ENCODE peak calls at places on chromosomes 16 and 17, in eight cellular contexts. U is pancreas, J is foreskin fibroblast, D is cardiac muscle cell, O is neural crest cell, Z is mammary epithelial cell, K is fibroblast of mammary gland, X is progenitor cell of endocrine pancreas. Y is an unnamed sample.

GRCh38 chr17:6388416-6388815 is 46.5 kb downstream of the AIPL1 start:
- DNase-seq in U (no peak), J (no peak), D (no peak), O (no peak), Z (no peak), K (no peak), X (no peak), Y (no peak)

GRCh38 chr17:79954281-79955166 is 81.1 kb downstream of the TBC1D16 start:
- DNase-seq in U (peak; percentile 58), J (no peak), D (no peak), O (no peak), Z (no peak), K (no peak), X (no peak), Y (no peak)

GRCh38 chr17:72404872-72405271 is 284.1 kb downstream of the SOX9 start:
- DNase-seq in U (no peak), J (peak; percentile 82), D (peak; percentile 56), O (no peak), Z (no peak), K (peak; percentile 72), X (no peak), Y (no peak)

GRCh38 chr16:91484-91883 is 13.5 kb downstream of the MPG start:
- DNase-seq in U (no peak), J (peak; percentile 60), D (peak; percentile 45), O (no peak), Z (no peak), K (peak; percentile 38), X (no peak), Y (no peak)

GRCh38 chr16:29820271-29820701 is at the start of gene MVP:
- DNase-seq in U (peak; percentile 87), J (peak; percentile 77), D (peak; percentile 74), O (no peak), Z (peak; percentile 66), K (peak; percentile 77), X (no peak), Y (peak; percentile 27)

GRCh38 chr17:78379134-78379497 is 667 bp downstream of the PGS1 start:
- DNase-seq in U (no peak), J (peak; percentile 74), D (peak; percentile 83), O (no peak), Z (peak; percentile 84), K (peak; percentile 92), X (no peak), Y (no peak)

GRCh38 chr17:56674401-56674925 is 81.0 kb downstream of the NOG start:
- DNase-seq in U (no peak), J (no peak), D (no peak), O (no peak), Z (peak; percentile 19), K (no peak), X (no peak), Y (no peak)

GRCh38 chr17:2710804-2711607 is 558 bp downstream of the CLUH start:
- DNase-seq in U (peak; percentile 84), J (no peak), D (no peak), O (no peak), Z (peak; percentile 27), K (no peak), X (no peak), Y (peak; percentile 54)

GRCh38 chr17:72984145-72984924 is 108.2 kb downstream of the SLC39A11 start:
- DNase-seq in U (no peak), J (peak; percentile 69), D (peak; percentile 86), O (no peak), Z (peak; percentile 73), K (peak; percentile 84), X (no peak), Y (no peak)

GRCh38 chr17:4986951-4987766 is at the start of gene CAMTA2:
- DNase-seq in U (peak; percentile 95), J (peak; percentile 71), D (peak; percentile 79), O (peak; percentile 70), Z (peak; percentile 50), K (peak; percentile 59), X (peak; percentile 81), Y (peak; percentile 90)

GRCh38 chr16:25045696-25046381 is 30.7 kb upstream of the ARHGAP17 start:
- DNase-seq in U (no peak), J (peak; percentile 64), D (peak; percentile 32), O (no peak), Z (peak; percentile 53), K (peak; percentile 90), X (no peak), Y (no peak)

GRCh38 chr16:29767062-29767461 is 11.0 kb upstream of the ZG16 start:
- DNase-seq in U (no peak), J (no peak), D (no peak), O (no peak), Z (no peak), K (no peak), X (no peak), Y (no peak)

GRCh38 chr17:3754458-3755334 is 31.0 kb downstream of the HASPIN start:
- DNase-seq in U (peak; percentile 100), J (no peak), D (no peak), O (peak; percentile 25), Z (peak; percentile 96), K (peak; percentile 25), X (peak; percentile 99), Y (peak; percentile 88)

GRCh38 chr16:11181889-11182279 is 74.1 kb downstream of the SOCS1 start:
- DNase-seq in U (no peak), J (no peak), D (no peak), O (no peak), Z (peak; percentile 44), K (peak; percentile 18), X (no peak), Y (no peak)

GRCh38 chr16:50326835-50327465 is 41.8 kb downstream of the BRD7 start:
- DNase-seq in U (no peak), J (peak; percentile 15), D (peak; percentile 37), O (no peak), Z (peak; percentile 46), K (peak; percentile 58), X (no peak), Y (no peak)

GRCh38 chr16:19835989-19836421 is 48.6 kb downstream of the GPRC5B start:
- DNase-seq in U (no peak), J (no peak), D (peak; percentile 22), O (no peak), Z (no peak), K (peak; percentile 67), X (no peak), Y (no peak)

GRCh38 chr16:11097782-11098167 is 153.4 kb downstream of the CLEC16A start:
- DNase-seq in U (no peak), J (no peak), D (no peak), O (no peak), Z (no peak), K (no peak), X (no peak), Y (no peak)

GRCh38 chr17:9212376-9213310 is 191.3 kb downstream of the NTN1 start:
- DNase-seq in U (no peak), J (no peak), D (no peak), O (no peak), Z (no peak), K (no peak), X (no peak), Y (no peak)

GRCh38 chr17:49406791-49407190 is 7.9 kb downstream of the PHB1 start:
- DNase-seq in U (no peak), J (no peak), D (no peak), O (no peak), Z (no peak), K (no peak), X (no peak), Y (no peak)

GRCh38 chr16:10121496-10121895 is 60.7 kb downstream of the GRIN2A start:
- DNase-seq in U (no peak), J (no peak), D (no peak), O (no peak), Z (peak; percentile 91), K (peak; percentile 78), X (no peak), Y (no peak)

GRCh38 chr17:28335959-28336871 is 654 bp downstream of the TNFAIP1 start:
- DNase-seq in U (no peak), J (peak; percentile 69), D (peak; percentile 94), O (peak; percentile 18), Z (peak; percentile 93), K (peak; percentile 79), X (peak; percentile 37), Y (peak; percentile 60)

GRCh38 chr17:57651451-57651850 is 93.6 kb downstream of the CCDC182 start:
- DNase-seq in U (no peak), J (no peak), D (no peak), O (no peak), Z (no peak), K (no peak), X (no peak), Y (no peak)

GRCh38 chr16:21001262-21001661 is 100.7 kb downstream of the LYRM1 start:
- DNase-seq in U (no peak), J (peak; percentile 5), D (peak; percentile 26), O (no peak), Z (no peak), K (peak; percentile 45), X (no peak), Y (peak; percentile 21)
- TF ChIP-seq CTCF in U (no peak), J (peak; percentile 35), D (peak; percentile 50), O (peak; percentile 47), Z (peak; percentile 43), K (peak; percentile 55), X (peak; percentile 42), Y (no peak)

GRCh38 chr16:66211651-66212050 is 154.8 kb upstream of the CDH5 start:
- DNase-seq in U (no peak), J (no peak), D (no peak), O (no peak), Z (no peak), K (no peak), X (no peak), Y (no peak)

GRCh38 chr16:66207864-66208226 is 158.6 kb upstream of the CDH5 start:
- DNase-seq in U (no peak), J (no peak), D (no peak), O (no peak), Z (no peak), K (no peak), X (no peak), Y (no peak)

GRCh38 chr16:66207139-66207863 is 159.2 kb upstream of the CDH5 start:
- DNase-seq in U (no peak), J (no peak), D (peak; percentile 65), O (no peak), Z (no peak), K (peak; percentile 19), X (no peak), Y (no peak)

DNA sequence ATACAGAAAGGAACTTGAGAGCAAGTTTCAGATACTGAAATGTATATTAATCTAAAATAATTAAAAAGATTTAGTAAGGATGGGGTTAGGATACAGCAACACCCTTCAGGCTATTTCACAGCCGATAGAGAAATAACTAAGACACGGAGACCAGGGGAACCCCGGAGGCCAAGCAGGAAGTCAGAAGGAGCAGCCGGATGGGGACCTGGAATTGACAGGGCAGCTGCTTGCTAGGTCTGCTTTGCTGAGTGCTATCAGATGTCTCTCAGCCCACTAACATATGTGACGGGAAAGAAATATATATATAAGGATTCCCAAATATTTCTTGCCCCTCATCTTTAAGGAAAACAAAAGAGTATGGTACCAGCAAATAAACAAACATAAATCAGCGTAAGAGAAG is 154.1 kb upstream of the CDH5 start:
- DNase-seq in U (no peak), J (no peak), D (no peak), O (no peak), Z (no peak), K (no peak), X (no peak), Y (no peak)
- TF ChIP-seq CTCF in U (no peak), J (no peak), D (no peak), O (no peak), Z (no peak), K (no peak), X (no peak), Y (no peak)

GRCh38 chr17:67116045-67116575 is 71.8 kb downstream of the CACNG1 start:
- DNase-seq in U (no peak), J (no peak), D (no peak), O (no peak), Z (no peak), K (no peak), X (no peak), Y (no peak)
- TF ChIP-seq CTCF in U (no peak), J (no peak), D (no peak), O (peak; percentile 25), Z (no peak), K (peak; percentile 6), X (no peak), Y (no peak)

GRCh38 chr17:45131294-45131615 is 1.1 kb downstream of the PLCD3 start:
- DNase-seq in U (peak; percentile 43), J (no peak), D (no peak), O (no peak), Z (no peak), K (no peak), X (no peak), Y (no peak)
- TF ChIP-seq CTCF in U (no peak), J (no peak), D (no peak), O (no peak), Z (no peak), K (no peak), X (no peak), Y (no peak)